ENCODE peak calls at places on chromosome 1, in ten cellular contexts. Q, S, T, K, R, Y, N, Z, J and X are unnamed samples.

GRCh38 chr1:200474633-200475032 is 64.8 kb upstream of the ZNF281 start:
- DNase-seq in Q (no peak), S (no peak), T (no peak), K (no peak), R (no peak), Y (no peak), N (no peak), Z (no peak), J (no peak), X (no peak)

GRCh38 chr1:204262506-204263239 is 48.9 kb upstream of the GOLT1A start:
- DNase-seq in Q (no peak), S (no peak), T (no peak), K (no peak), R (no peak), Y (no peak), N (no peak), Z (no peak), J (no peak), X (no peak)

GRCh38 chr1:11851171-11851570 is 3.6 kb upstream of the NPPA start:
- DNase-seq in Q (no peak), S (no peak), T (no peak), K (no peak), R (no peak), Y (no peak), N (no peak), Z (no peak), J (no peak), X (no peak)

GRCh38 chr1:5329068-5329739 is 663.0 kb downstream of the NPHP4 start:
- DNase-seq in Q (no peak), S (no peak), T (no peak), K (peak; percentile 68), R (no peak), Y (no peak), N (no peak), Z (no peak), J (no peak), X (no peak)

GRCh38 chr1:17437260-17438175 is 2.0 kb downstream of the RCC2 start:
- DNase-seq in Q (peak; percentile 35), S (no peak), T (no peak), K (peak; percentile 34), R (no peak), Y (peak; percentile 44), N (peak; percentile 55), Z (peak; percentile 54), J (peak; percentile 36), X (peak; percentile 41)

GRCh38 chr1:59298710-59299346 is 1.9 kb downstream of the FGGY start:
- DNase-seq in Q (peak; percentile 13), S (no peak), T (no peak), K (no peak), R (no peak), Y (no peak), N (no peak), Z (no peak), J (peak; percentile 62), X (no peak)

GRCh38 chr1:9459784-9460407 is 79.4 kb upstream of the SLC25A33 start:
- DNase-seq in Q (no peak), S (no peak), T (no peak), K (no peak), R (no peak), Y (no peak), N (peak; percentile 55), Z (no peak), J (no peak), X (no peak)

GRCh38 chr1:152959801-152960451 is 10.5 kb upstream of the SPRR4 start:
- DNase-seq in Q (no peak), S (no peak), T (no peak), K (no peak), R (no peak), Y (no peak), N (no peak), Z (no peak), J (no peak), X (no peak)

GRCh38 chr1:217478450-217478849 is 152.4 kb downstream of the GPATCH2 start:
- DNase-seq in Q (no peak), S (no peak), T (no peak), K (no peak), R (no peak), Y (no peak), N (no peak), Z (no peak), J (no peak), X (no peak)

GRCh38 chr1:212255705-212256307 is 29.4 kb upstream of the PPP2R5A start:
- DNase-seq in Q (no peak), S (no peak), T (no peak), K (peak; percentile 40), R (no peak), Y (no peak), N (no peak), Z (no peak), J (no peak), X (no peak)
- H3K27ac ChIP-seq in Q (peak overlapping the region; percentile 20), S (no peak overlapping the region), T (no peak overlapping the region), K (peak overlapping the region; percentile 15), R (no peak overlapping the region), Y (no peak overlapping the region), N (peak overlapping the region; percentile 94), Z (no peak overlapping the region), J (no peak overlapping the region), X (no peak overlapping the region)

DNA sequence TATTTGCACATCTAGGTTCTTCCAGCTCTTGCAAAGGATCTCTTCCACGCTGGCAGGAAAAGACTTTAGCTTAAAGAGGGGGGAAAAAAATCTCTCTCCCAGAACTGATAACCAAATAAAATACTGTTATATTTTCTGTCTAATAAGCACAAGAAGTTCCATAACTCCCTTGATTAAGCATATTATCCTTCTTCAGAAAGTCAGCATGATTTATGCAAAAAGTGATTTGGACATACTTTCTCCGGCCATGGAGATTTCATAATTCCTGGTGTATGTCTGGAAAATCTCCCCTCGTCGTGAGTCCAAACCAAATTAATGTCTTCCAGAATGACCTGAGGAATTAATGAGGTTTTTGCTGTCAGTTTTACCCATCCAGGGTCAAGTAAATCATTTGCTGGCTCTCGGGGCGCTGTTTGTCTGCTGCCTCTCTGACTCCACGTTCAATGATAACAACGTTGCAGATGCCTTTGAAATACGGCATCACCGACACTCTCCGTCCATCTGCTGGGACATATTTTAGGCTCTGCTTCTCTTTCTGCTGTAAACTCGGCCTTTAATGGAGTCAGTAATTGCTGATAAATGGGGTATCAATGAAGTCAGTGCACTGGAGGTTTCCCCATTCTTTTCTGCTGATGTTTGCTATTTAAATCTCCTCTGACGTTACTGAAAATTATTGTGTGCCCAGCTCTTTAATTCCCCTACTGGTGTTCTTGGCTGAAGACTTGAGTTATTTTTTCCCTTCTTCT is 112.9 kb downstream of the HLX start:
- DNase-seq in Q (no peak), S (no peak), T (no peak), K (no peak), R (no peak), Y (no peak), N (no peak), Z (no peak), J (peak; percentile 21), X (no peak)
- H3K4me1 ChIP-seq in Q (peaks cover 18% of the 10 kb centered on the region), S (peaks cover 28% of the 10 kb centered on the region), T (no peaks in the 10 kb centered on the region), K (no peaks in the 10 kb centered on the region), R (no peaks in the 10 kb centered on the region), Y (no peaks in the 10 kb centered on the region), N (no peaks in the 10 kb centered on the region), Z (peaks cover 16% of the 10 kb centered on the region), J (peaks cover 2% of the 10 kb centered on the region), X (no peaks in the 10 kb centered on the region)

GRCh38 chr1:228455715-228456114 is 31.5 kb upstream of the RNF187 start:
- DNase-seq in Q (no peak), S (no peak), T (no peak), K (no peak), R (no peak), Y (no peak), N (no peak), Z (no peak), J (peak; percentile 31), X (no peak)

GRCh38 chr1:228457017-228457395 is 30.2 kb upstream of the RNF187 start:
- DNase-seq in Q (no peak), S (no peak), T (no peak), K (no peak), R (no peak), Y (no peak), N (no peak), Z (no peak), J (no peak), X (no peak)

GRCh38 chr1:228456252-228457016 is 30.7 kb upstream of the RNF187 start:
- DNase-seq in Q (no peak), S (no peak), T (no peak), K (no peak), R (no peak), Y (no peak), N (no peak), Z (no peak), J (no peak), X (no peak)

GRCh38 chr1:228459091-228459993 is 27.8 kb upstream of the RNF187 start:
- DNase-seq in Q (peak; percentile 95), S (peak; percentile 80), T (no peak), K (peak; percentile 10), R (no peak), Y (peak; percentile 41), N (peak; percentile 44), Z (peak; percentile 47), J (peak; percentile 85), X (peak; percentile 42)

GRCh38 chr1:228457396-228458176 is 29.6 kb upstream of the RNF187 start:
- DNase-seq in Q (peak; percentile 94), S (peak; percentile 92), T (peak; percentile 89), K (peak; percentile 48), R (no peak), Y (peak; percentile 81), N (peak; percentile 64), Z (peak; percentile 86), J (peak; percentile 99), X (peak; percentile 89)
- TF ChIP-seq POLR2A in Q (peak; percentile 67), S (no peak), T (peak; percentile 43), K (peak; percentile 51), R (peak; percentile 39), Y (no peak), N (peak; percentile 38), Z (peak; percentile 70), J (peak; percentile 96), X (peak; percentile 11)

DNA sequence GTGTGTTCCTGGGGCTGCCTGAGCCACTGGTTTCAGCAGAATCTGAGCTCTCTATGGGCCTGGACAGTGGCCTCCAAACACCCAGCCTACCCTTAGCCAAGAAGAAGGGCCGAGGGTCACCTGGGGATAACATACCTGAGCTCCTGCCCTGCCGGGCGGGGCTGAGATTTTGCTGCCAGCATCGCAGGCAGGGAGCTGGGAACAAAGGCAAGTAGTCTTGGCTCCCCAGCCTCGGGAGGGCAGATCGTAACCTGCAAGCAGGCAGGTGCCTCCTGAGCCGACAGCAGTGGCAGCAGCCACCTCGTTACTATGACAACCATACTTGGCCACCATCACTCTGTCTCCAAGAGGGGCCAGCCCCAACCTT is 54.7 kb downstream of the TOMM20 start:
- DNase-seq in Q (no peak), S (no peak), T (peak; percentile 74), K (peak; percentile 69), R (no peak), Y (peak; percentile 87), N (peak; percentile 52), Z (no peak), J (no peak), X (peak; percentile 85)
- H3K27ac ChIP-seq in Q (peak overlapping the region; percentile 97), S (peak overlapping the region; percentile 85), T (peak overlapping the region; percentile 85), K (peak overlapping the region; percentile 99), R (peak overlapping the region; percentile 55), Y (peak overlapping the region; percentile 91), N (peak overlapping the region; percentile 97), Z (peak overlapping the region; percentile 94), J (peak overlapping the region; percentile 65), X (peak overlapping the region; percentile 97)

GRCh38 chr1:18923721-18924610 is 21.6 kb upstream of the ALDH4A1 start:
- DNase-seq in Q (no peak), S (no peak), T (no peak), K (peak; percentile 55), R (no peak), Y (no peak), N (no peak), Z (peak; percentile 57), J (peak; percentile 47), X (no peak)
- H3K4me1 ChIP-seq in Q (peaks cover 75% of the 10 kb centered on the region), S (peaks cover 66% of the 10 kb centered on the region), T (peaks cover 22% of the 10 kb centered on the region), K (peaks cover 42% of the 10 kb centered on the region), R (peaks cover 75% of the 10 kb centered on the region), Y (peaks cover 58% of the 10 kb centered on the region), N (peaks cover 2% of the 10 kb centered on the region), Z (peaks cover 76% of the 10 kb centered on the region), J (peaks cover 50% of the 10 kb centered on the region), X (peaks cover 65% of the 10 kb centered on the region)